ENCODE peak calls at places on chromosomes 11 and 22, in eight cellular contexts. P is astrocyte, S is cardiac fibroblast, H is AG10803, X is left ventricle myocardium inferior, N is tibial nerve, G is sigmoid colon, I is mammary epithelial cell. J is an unnamed sample.
A peak's percentile ranks its signal among the peaks of the same experiment; 100 is the strongest.

GRCh38 chr22:50031189-50032091 is 18.9 kb upstream of the IL17REL start:
- DNase-seq in H (no peak), I (no peak), P (no peak), N (no peak), S (no peak), X (no peak), G (peak; percentile 62), J (no peak)

GRCh38 chr11:14150878-14151277 is 188.4 kb downstream of the SPON1 start:
- DNase-seq in I (no peak), P (no peak), G (no peak), S (no peak), H (peak; percentile 29), X (no peak), N (no peak), J (no peak)

GRCh38 chr11:64767344-64768299 is 7.8 kb upstream of the PYGM start:
- DNase-seq in I (no peak), H (peak; percentile 68), P (peak; percentile 32), N (peak; percentile 82), S (peak; percentile 79), G (peak; percentile 86), X (peak; percentile 63), J (peak; percentile 70)

GRCh38 chr11:126549273-126549585 is 193.7 kb downstream of the ST3GAL4 start:
- DNase-seq in G (no peak), S (no peak), I (no peak), H (no peak), P (no peak), X (no peak), N (no peak), J (no peak)

GRCh38 chr22:40638261-40638660 is 1.7 kb upstream of the MRTFA start:
- DNase-seq in N (no peak), P (no peak), H (no peak), S (no peak), I (no peak), X (no peak), G (peak; percentile 67), J (no peak)

GRCh38 chr22:41512421-41513194 is 31.7 kb downstream of the POLR3H start:
- DNase-seq in P (peak; percentile 57), G (no peak), X (peak; percentile 46), N (no peak), I (peak; percentile 44), H (peak; percentile 50), S (peak; percentile 69), J (peak; percentile 66)

GRCh38 chr22:46070215-46070721 is 80.1 kb upstream of the PPARA start:
- DNase-seq in I (peak; percentile 76), X (peak; percentile 84), H (peak; percentile 75), P (no peak), S (peak; percentile 74), G (peak; percentile 91), N (peak; percentile 71), J (peak; percentile 68)

GRCh38 chr11:100618914-100619313 is 68.2 kb upstream of the ARHGAP42 start:
- DNase-seq in N (no peak), H (no peak), G (no peak), X (no peak), S (no peak), I (no peak), P (no peak), J (no peak)

GRCh38 chr11:30911247-30911646 is 325.1 kb upstream of the MPPED2 start:
- DNase-seq in P (no peak), N (no peak), I (no peak), H (no peak), X (no peak), G (no peak), S (no peak), J (no peak)

GRCh38 chr11:86672007-86672621 is at the start of gene ME3:
- DNase-seq in G (peak; percentile 89), I (no peak), X (peak; percentile 70), N (peak; percentile 33), H (peak; percentile 41), P (no peak), S (peak; percentile 64), J (peak; percentile 49)

GRCh38 chr11:72813740-72814138 is 472 bp upstream of the ATG16L2 start:
- DNase-seq in N (peak; percentile 59), H (peak; percentile 75), I (peak; percentile 85), P (no peak), G (peak; percentile 92), S (peak; percentile 83), X (peak; percentile 88), J (peak; percentile 68)

GRCh38 chr11:85766801-85767200 is 44.1 kb downstream of the SYTL2 start:
- DNase-seq in P (no peak), H (peak; percentile 89), N (no peak), S (no peak), G (no peak), X (no peak), I (no peak), J (peak; percentile 26)

GRCh38 chr11:115645631-115646271 is 141.5 kb upstream of the CADM1 start:
- DNase-seq in G (no peak), I (no peak), S (no peak), X (peak; percentile 63), P (no peak), H (no peak), N (no peak), J (no peak)

GRCh38 chr11:86386791-86387190 is 12.1 kb downstream of the CCDC81 start:
- DNase-seq in N (no peak), G (no peak), X (no peak), S (peak; percentile 6), P (no peak), I (no peak), H (peak; percentile 41), J (peak; percentile 30)

GRCh38 chr11:47152953-47153950 is 23.4 kb downstream of the ARFGAP2 start:
- DNase-seq in P (peak; percentile 39), I (peak; percentile 55), H (peak; percentile 88), G (peak; percentile 89), X (peak; percentile 81), N (peak; percentile 93), S (peak; percentile 88), J (peak; percentile 82)

DNA sequence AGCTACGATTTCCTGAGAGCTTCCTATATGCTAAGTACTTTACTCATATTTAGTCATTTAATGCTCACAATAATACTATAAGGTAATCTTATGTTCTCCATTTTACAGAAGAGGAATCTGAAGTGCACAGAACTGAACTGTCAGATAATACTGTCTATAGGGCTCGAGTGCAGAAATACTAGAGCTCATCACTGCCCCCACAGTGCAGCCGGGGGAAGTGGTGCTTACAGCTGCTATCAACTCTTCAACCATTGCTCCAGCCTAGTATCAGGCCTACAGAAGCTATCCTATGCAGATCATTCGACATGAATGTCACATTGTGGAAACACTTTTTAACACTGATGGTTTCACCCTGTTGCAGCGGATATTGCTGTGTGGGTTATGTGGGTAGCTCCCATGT is 929.9 kb downstream of the NTM start:
- DNase-seq in P (no peak), N (no peak), G (no peak), X (no peak), I (no peak), S (no peak), H (no peak), J (no peak)
- TF ChIP-seq CTCF in P (peak; percentile 28), N (no peak), G (no peak), X (peak; percentile 47), I (peak; percentile 5), S (peak; percentile 41), H (peak; percentile 41), J (no peak)

GRCh38 chr11:118201966-118202365 is 22.8 kb downstream of the JAML start:
- DNase-seq in I (no peak), G (no peak), X (no peak), H (no peak), P (no peak), S (no peak), N (no peak), J (no peak)

GRCh38 chr11:118200497-118200896 is 24.1 kb upstream of the SCN2B start:
- DNase-seq in H (no peak), G (no peak), I (no peak), S (no peak), N (no peak), P (no peak), X (no peak), J (no peak)

GRCh38 chr11:118205979-118206611 is 18.7 kb downstream of the JAML start:
- DNase-seq in X (no peak), N (no peak), S (no peak), H (no peak), P (no peak), I (no peak), G (no peak), J (no peak)

GRCh38 chr11:118200901-118201680 is 23.7 kb downstream of the JAML start:
- DNase-seq in G (no peak), I (no peak), H (no peak), P (no peak), N (no peak), X (no peak), S (no peak), J (no peak)

GRCh38 chr11:118202599-118203422 is 22.0 kb downstream of the JAML start:
- DNase-seq in N (no peak), H (no peak), X (no peak), G (no peak), P (no peak), S (no peak), I (no peak), J (no peak)
- H3K4me3 ChIP-seq in N (no peak overlapping the region), H (no peak overlapping the region), X (no peak overlapping the region), G (no peak overlapping the region), P (no peak overlapping the region), S (no peak overlapping the region), I (no peak overlapping the region), J (no peak overlapping the region)

GRCh38 chr22:47277511-47277910 is 515.1 kb downstream of the TBC1D22A start:
- DNase-seq in S (no peak), H (no peak), G (peak; percentile 15), N (no peak), P (no peak), X (no peak), I (no peak), J (no peak)

GRCh38 chr22:47277001-47277400 is 514.6 kb downstream of the TBC1D22A start:
- DNase-seq in H (no peak), X (no peak), N (no peak), P (no peak), I (no peak), S (no peak), G (peak; percentile 61), J (no peak)

GRCh38 chr22:47275479-47276218 is 513.2 kb downstream of the TBC1D22A start:
- DNase-seq in H (no peak), X (no peak), P (no peak), S (peak; percentile 46), G (peak; percentile 35), N (no peak), I (no peak), J (no peak)

GRCh38 chr22:47276219-47276843 is 513.9 kb downstream of the TBC1D22A start:
- DNase-seq in H (no peak), X (no peak), I (no peak), P (no peak), G (peak; percentile 46), N (no peak), S (peak; percentile 36), J (no peak)

GRCh38 chr22:47274196-47274595 is 511.7 kb downstream of the TBC1D22A start:
- DNase-seq in P (no peak), X (no peak), I (no peak), H (no peak), S (no peak), N (no peak), G (peak; percentile 56), J (no peak)
- TF ChIP-seq CTCF in P (no peak), X (no peak), I (no peak), H (no peak), S (no peak), N (no peak), G (no peak), J (no peak)

DNA sequence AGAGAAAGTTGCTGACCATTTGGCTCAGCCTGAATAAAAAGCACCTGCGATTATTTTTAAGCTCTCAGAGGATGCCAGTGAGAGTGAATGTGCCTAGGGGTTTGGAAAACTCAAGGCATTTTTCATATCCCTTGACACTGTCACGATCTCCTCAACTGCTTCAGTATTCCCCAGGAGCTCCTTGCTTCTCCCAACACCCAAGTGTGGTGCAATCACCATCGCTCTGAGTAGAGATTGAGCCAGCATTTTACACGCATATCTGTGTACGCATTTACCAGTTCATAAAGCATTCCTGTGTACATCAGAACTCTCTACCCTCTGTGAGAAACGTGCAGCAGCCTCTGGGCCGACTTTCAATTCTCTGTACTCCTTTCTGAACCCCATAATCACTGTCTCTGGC is 1.3 kb downstream of the SRRD start:
- DNase-seq in I (no peak), G (no peak), H (peak; percentile 60), X (no peak), N (no peak), S (peak; percentile 13), P (no peak), J (peak; percentile 45)
- H3K4me3 ChIP-seq in I (peak overlapping the region; percentile 61), G (no peak overlapping the region), H (peak overlapping the region; percentile 12), X (peak overlapping the region; percentile 83), N (no peak overlapping the region), S (no peak overlapping the region), P (peak overlapping the region; percentile 99), J (peak overlapping the region; percentile 10)